ENCODE peak calls at places on chromosomes 6 and 20, in five cellular contexts. E is MM.1S, B is endodermal cell, T is SW 1271, P is NCI-H510A treated with DMSO at 0.1 percent for 48 hours. A is an unnamed sample.

GRCh38 chr6:105213272-105213671 is 33.5 kb upstream of the POPDC3 start:
- DNase-seq in E (no peak), T (no peak), P (no peak), B (no peak), A (no peak)

GRCh38 chr20:19937651-19938420 is 79.3 kb upstream of the NAA20 start:
- DNase-seq in P (no peak), E (peak), B (no peak), T (no peak), A (peak)

GRCh38 chr6:52788478-52788877 is 15.1 kb downstream of the GSTA1 start:
- DNase-seq in B (no peak), E (no peak), T (no peak), P (no peak), A (no peak)

GRCh38 chr6:89013463-89013862 is 50.0 kb upstream of the RNGTT start:
- DNase-seq in E (no peak), T (no peak), B (no peak), P (no peak), A (no peak)

GRCh38 chr20:51400051-51400926 is 142.2 kb downstream of the NFATC2 start:
- DNase-seq in E (peak), T (no peak), B (no peak), P (no peak), A (peak)

GRCh38 chr6:113050979-113051378 is 703.8 kb downstream of the RFPL4B start:
- DNase-seq in B (peak), E (no peak), P (no peak), T (no peak), A (no peak)

GRCh38 chr20:41249371-41249770 is 68.2 kb downstream of the ZHX3 start:
- DNase-seq in T (no peak), P (no peak), E (no peak), B (no peak), A (peak)

GRCh38 chr6:35371494-35372262 is 29.3 kb downstream of the PPARD start:
- DNase-seq in B (no peak), T (no peak), P (no peak), E (no peak), A (no peak)

GRCh38 chr20:12276011-12276673 is 358.4 kb downstream of the BTBD3 start:
- DNase-seq in B (no peak), E (peak), T (no peak), P (no peak), A (no peak)

GRCh38 chr20:14142171-14142570 is 146.9 kb downstream of the MACROD2 start:
- DNase-seq in B (peak), P (peak), T (no peak), E (peak), A (peak)

A was measured in GM12865.